ENCODE peak calls at places on chromosomes 11 and 22, in seven cellular contexts. B, W, I, Q, R, O and D are unnamed samples.

GRCh38 chr11:33402066-33402465 is 144.9 kb downstream of the HIPK3 start:
- DNase-seq in B (no peak), W (no peak), I (no peak), Q (no peak), R (no peak), O (peak; percentile 81), D (no peak)

GRCh38 chr11:10373340-10373739 is 68.5 kb downstream of the ADM start:
- DNase-seq in B (no peak), W (no peak), I (no peak), Q (no peak), R (peak; percentile 47), O (peak; percentile 93), D (no peak)

GRCh38 chr11:70477607-70478006 is 79.3 kb downstream of the CTTN start:
- DNase-seq in B (no peak), W (no peak), I (no peak), Q (no peak), R (no peak), O (no peak), D (no peak)

GRCh38 chr22:21916309-21916918 is 36.2 kb downstream of the PPM1F start:
- DNase-seq in B (no peak), W (no peak), I (no peak), Q (no peak), R (no peak), O (no peak), D (no peak)

GRCh38 chr11:72189448-72190250 is 2.3 kb upstream of the FOLR1 start:
- DNase-seq in B (no peak), W (no peak), I (no peak), Q (no peak), R (no peak), O (peak; percentile 54), D (no peak)

GRCh38 chr11:31806944-31807790 is 4.0 kb downstream of the PAX6 start:
- DNase-seq in B (no peak), W (no peak), I (no peak), Q (no peak), R (no peak), O (no peak), D (no peak)

GRCh38 chr11:3087821-3088800 is 30.9 kb upstream of the CARS1 start:
- DNase-seq in B (no peak), W (no peak), I (no peak), Q (no peak), R (peak; percentile 32), O (no peak), D (no peak)

GRCh38 chr11:119012629-119013170 is 5.4 kb downstream of the RPS25 start:
- DNase-seq in B (no peak), W (no peak), I (no peak), Q (no peak), R (no peak), O (no peak), D (no peak)

GRCh38 chr11:57566035-57566504 is 1.4 kb downstream of the UBE2L6 start:
- DNase-seq in B (no peak), W (no peak), I (no peak), Q (peak; percentile 2), R (peak; percentile 58), O (peak; percentile 73), D (peak; percentile 13)

GRCh38 chr11:33542921-33543320 is 157.7 kb downstream of the C11orf91 start:
- DNase-seq in B (no peak), W (no peak), I (no peak), Q (peak; percentile 35), R (peak; percentile 52), O (no peak), D (no peak)

GRCh38 chr11:43367382-43368178 is 8.9 kb downstream of the TTC17 start:
- DNase-seq in B (no peak), W (no peak), I (no peak), Q (no peak), R (no peak), O (no peak), D (no peak)

GRCh38 chr11:134610116-134610910 is 198.3 kb upstream of the B3GAT1 start:
- DNase-seq in B (no peak), W (no peak), I (no peak), Q (no peak), R (no peak), O (peak; percentile 48), D (no peak)

GRCh38 chr11:14342906-14343305 is 16.1 kb downstream of the RRAS2 start:
- DNase-seq in B (no peak), W (peak; percentile 58), I (no peak), Q (no peak), R (peak; percentile 78), O (no peak), D (no peak)

GRCh38 chr11:16217631-16218030 is 138.7 kb downstream of the SOX6 start:
- DNase-seq in B (no peak), W (no peak), I (no peak), Q (no peak), R (peak; percentile 1), O (no peak), D (no peak)

GRCh38 chr11:65219930-65220213 is 38.1 kb downstream of the CAPN1 start:
- DNase-seq in B (no peak), W (no peak), I (no peak), Q (no peak), R (peak; percentile 81), O (no peak), D (no peak)

GRCh38 chr22:45427114-45427513 is 13.6 kb downstream of the RIBC2 start:
- DNase-seq in B (no peak), W (no peak), I (no peak), Q (no peak), R (no peak), O (no peak), D (no peak)

GRCh38 chr22:44587004-44587793 is 89.2 kb upstream of the RTL6 start:
- DNase-seq in B (no peak), W (no peak), I (no peak), Q (peak; percentile 79), R (no peak), O (peak; percentile 65), D (no peak)

GRCh38 chr11:26331911-26332571 is at the start of gene ANO3:
- DNase-seq in B (peak; percentile 17), W (peak; percentile 59), I (no peak), Q (peak; percentile 87), R (peak; percentile 79), O (peak; percentile 90), D (no peak)

GRCh38 chr11:61480936-61481335 is 27.6 kb upstream of the LRRC10B start:
- DNase-seq in B (no peak), W (no peak), I (no peak), Q (peak; percentile 28), R (no peak), O (peak; percentile 67), D (no peak)

GRCh38 chr22:34973016-34973415 is 92.9 kb upstream of the ISX start:
- DNase-seq in B (no peak), W (no peak), I (no peak), Q (no peak), R (no peak), O (no peak), D (no peak)

GRCh38 chr11:14636119-14636518 is 7.5 kb upstream of the PDE3B start:
- DNase-seq in B (no peak), W (no peak), I (no peak), Q (no peak), R (no peak), O (no peak), D (no peak)